ENCODE peak calls at places on chromosomes 4 and X, in nine cellular contexts. One of them, this sample, is unnamed.

GRCh38 chr4:86685401-86685800 is 91.3 kb downstream of the PTPN13 start:
- DNase-seq in suprapubic skin: no peak
- DNase-seq in neural crest cell: no peak
- DNase-seq in lower leg skin: no peak
- DNase-seq in Right ventricle myocardium superior: no peak
- DNase-seq in nephron progenitor cell: no peak
- DNase-seq in spleen: no peak
- DNase-seq in glutamatergic neuron: no peak
- DNase-seq in CD4-positive, CD25-positive, alpha-beta regulatory T cell: no peak
- DNase-seq in this sample: no peak

GRCh38 chr4:20217521-20217920 is 34.2 kb upstream of the SLIT2 start:
- DNase-seq in suprapubic skin: no peak
- DNase-seq in neural crest cell: no peak
- DNase-seq in lower leg skin: no peak
- DNase-seq in Right ventricle myocardium superior: no peak
- DNase-seq in nephron progenitor cell: no peak
- DNase-seq in spleen: no peak
- DNase-seq in glutamatergic neuron: no peak
- DNase-seq in CD4-positive, CD25-positive, alpha-beta regulatory T cell: no peak
- DNase-seq in this sample: no peak

GRCh38 chrX:37783284-37783683 is 3.4 kb downstream of the CYBB start:
- DNase-seq in suprapubic skin: no peak
- DNase-seq in neural crest cell: no peak
- DNase-seq in lower leg skin: no peak
- DNase-seq in Right ventricle myocardium superior: peak; percentile 31
- DNase-seq in nephron progenitor cell: no peak
- DNase-seq in spleen: peak; percentile 68
- DNase-seq in glutamatergic neuron: no peak
- DNase-seq in CD4-positive, CD25-positive, alpha-beta regulatory T cell: no peak
- DNase-seq in this sample: no peak

GRCh38 chr4:38111024-38111423 is 150.8 kb downstream of the PTTG2 start:
- DNase-seq in suprapubic skin: no peak
- DNase-seq in neural crest cell: no peak
- DNase-seq in lower leg skin: no peak
- DNase-seq in Right ventricle myocardium superior: no peak
- DNase-seq in nephron progenitor cell: no peak
- DNase-seq in spleen: no peak
- DNase-seq in glutamatergic neuron: no peak
- DNase-seq in CD4-positive, CD25-positive, alpha-beta regulatory T cell: no peak
- DNase-seq in this sample: no peak

GRCh38 chr4:181162266-181163063 is 1080.7 kb upstream of the TENM3 start:
- DNase-seq in suprapubic skin: no peak
- DNase-seq in neural crest cell: no peak
- DNase-seq in lower leg skin: no peak
- DNase-seq in Right ventricle myocardium superior: no peak
- DNase-seq in nephron progenitor cell: no peak
- DNase-seq in spleen: no peak
- DNase-seq in glutamatergic neuron: no peak
- DNase-seq in CD4-positive, CD25-positive, alpha-beta regulatory T cell: no peak
- DNase-seq in this sample: no peak

GRCh38 chr4:175639346-175639745 is 172.7 kb downstream of the GPM6A start:
- DNase-seq in suprapubic skin: no peak
- DNase-seq in neural crest cell: no peak
- DNase-seq in lower leg skin: no peak
- DNase-seq in Right ventricle myocardium superior: no peak
- DNase-seq in nephron progenitor cell: no peak
- DNase-seq in spleen: no peak
- DNase-seq in glutamatergic neuron: no peak
- DNase-seq in CD4-positive, CD25-positive, alpha-beta regulatory T cell: no peak
- DNase-seq in this sample: no peak

GRCh38 chr4:48247142-48247877 is 22.3 kb downstream of the TEC start:
- DNase-seq in suprapubic skin: no peak
- DNase-seq in neural crest cell: no peak
- DNase-seq in lower leg skin: no peak
- DNase-seq in Right ventricle myocardium superior: no peak
- DNase-seq in nephron progenitor cell: no peak
- DNase-seq in spleen: no peak
- DNase-seq in glutamatergic neuron: no peak
- DNase-seq in CD4-positive, CD25-positive, alpha-beta regulatory T cell: no peak
- DNase-seq in this sample: no peak

GRCh38 chrX:52839137-52839536 is 28.1 kb downstream of the XAGE5 start:
- DNase-seq in suprapubic skin: no peak
- DNase-seq in neural crest cell: no peak
- DNase-seq in lower leg skin: no peak
- DNase-seq in Right ventricle myocardium superior: no peak
- DNase-seq in nephron progenitor cell: no peak
- DNase-seq in spleen: no peak
- DNase-seq in glutamatergic neuron: no peak
- DNase-seq in CD4-positive, CD25-positive, alpha-beta regulatory T cell: no peak
- DNase-seq in this sample: no peak

GRCh38 chr4:41935652-41936021 is 408 bp downstream of the TMEM33 start:
- DNase-seq in suprapubic skin: no peak
- DNase-seq in neural crest cell: no peak
- DNase-seq in lower leg skin: no peak
- DNase-seq in Right ventricle myocardium superior: no peak
- DNase-seq in nephron progenitor cell: no peak
- DNase-seq in spleen: no peak
- DNase-seq in glutamatergic neuron: no peak
- DNase-seq in CD4-positive, CD25-positive, alpha-beta regulatory T cell: no peak
- DNase-seq in this sample: peak; percentile 68

GRCh38 chr4:90198086-90198847 is 71.1 kb downstream of the CCSER1 start:
- DNase-seq in suprapubic skin: no peak
- DNase-seq in neural crest cell: no peak
- DNase-seq in lower leg skin: no peak
- DNase-seq in Right ventricle myocardium superior: no peak
- DNase-seq in nephron progenitor cell: no peak
- DNase-seq in spleen: no peak
- DNase-seq in glutamatergic neuron: no peak
- DNase-seq in CD4-positive, CD25-positive, alpha-beta regulatory T cell: no peak
- DNase-seq in this sample: no peak

GRCh38 chr4:119510750-119511149 is 117.9 kb downstream of the PDE5A start:
- DNase-seq in suprapubic skin: no peak
- DNase-seq in neural crest cell: no peak
- DNase-seq in lower leg skin: no peak
- DNase-seq in Right ventricle myocardium superior: no peak
- DNase-seq in nephron progenitor cell: no peak
- DNase-seq in spleen: no peak
- DNase-seq in glutamatergic neuron: no peak
- DNase-seq in CD4-positive, CD25-positive, alpha-beta regulatory T cell: no peak
- DNase-seq in this sample: no peak

GRCh38 chr4:13322681-13323101 is 161.4 kb downstream of the RAB28 start:
- DNase-seq in suprapubic skin: no peak
- DNase-seq in neural crest cell: no peak
- DNase-seq in lower leg skin: no peak
- DNase-seq in Right ventricle myocardium superior: no peak
- DNase-seq in nephron progenitor cell: no peak
- DNase-seq in spleen: no peak
- DNase-seq in glutamatergic neuron: no peak
- DNase-seq in CD4-positive, CD25-positive, alpha-beta regulatory T cell: no peak
- DNase-seq in this sample: no peak

GRCh38 chr4:12545845-12546244 is 938.3 kb downstream of the RAB28 start:
- DNase-seq in suprapubic skin: no peak
- DNase-seq in neural crest cell: no peak
- DNase-seq in lower leg skin: no peak
- DNase-seq in Right ventricle myocardium superior: no peak
- DNase-seq in nephron progenitor cell: no peak
- DNase-seq in spleen: no peak
- DNase-seq in glutamatergic neuron: no peak
- DNase-seq in CD4-positive, CD25-positive, alpha-beta regulatory T cell: no peak
- DNase-seq in this sample: no peak

GRCh38 chr4:82705881-82706280 is 92.7 kb downstream of the SCD5 start:
- DNase-seq in suprapubic skin: no peak
- DNase-seq in neural crest cell: no peak
- DNase-seq in lower leg skin: no peak
- DNase-seq in Right ventricle myocardium superior: no peak
- DNase-seq in nephron progenitor cell: no peak
- DNase-seq in spleen: no peak
- DNase-seq in glutamatergic neuron: no peak
- DNase-seq in CD4-positive, CD25-positive, alpha-beta regulatory T cell: no peak
- DNase-seq in this sample: peak; percentile 71

GRCh38 chr4:8391071-8391470 is 49.5 kb downstream of the ACOX3 start:
- DNase-seq in suprapubic skin: no peak
- DNase-seq in neural crest cell: no peak
- DNase-seq in lower leg skin: no peak
- DNase-seq in Right ventricle myocardium superior: no peak
- DNase-seq in nephron progenitor cell: no peak
- DNase-seq in spleen: no peak
- DNase-seq in glutamatergic neuron: no peak
- DNase-seq in CD4-positive, CD25-positive, alpha-beta regulatory T cell: no peak
- DNase-seq in this sample: no peak

GRCh38 chr4:138034871-138035270 is 207.3 kb downstream of the SLC7A11 start:
- DNase-seq in suprapubic skin: no peak
- DNase-seq in neural crest cell: no peak
- DNase-seq in lower leg skin: no peak
- DNase-seq in Right ventricle myocardium superior: no peak
- DNase-seq in nephron progenitor cell: no peak
- DNase-seq in spleen: no peak
- DNase-seq in glutamatergic neuron: no peak
- DNase-seq in CD4-positive, CD25-positive, alpha-beta regulatory T cell: no peak
- DNase-seq in this sample: no peak

GRCh38 chr4:168765726-168766125 is 244.3 kb downstream of the CBR4 start:
- DNase-seq in suprapubic skin: no peak
- DNase-seq in neural crest cell: no peak
- DNase-seq in lower leg skin: peak; percentile 43
- DNase-seq in Right ventricle myocardium superior: peak; percentile 60
- DNase-seq in nephron progenitor cell: no peak
- DNase-seq in spleen: no peak
- DNase-seq in glutamatergic neuron: no peak
- DNase-seq in CD4-positive, CD25-positive, alpha-beta regulatory T cell: no peak
- DNase-seq in this sample: peak; percentile 63

GRCh38 chrX:29478336-29479069 is 736.9 kb upstream of the MAGEB2 start:
- DNase-seq in suprapubic skin: no peak
- DNase-seq in neural crest cell: peak; percentile 23
- DNase-seq in lower leg skin: no peak
- DNase-seq in Right ventricle myocardium superior: no peak
- DNase-seq in nephron progenitor cell: peak; percentile 32
- DNase-seq in spleen: no peak
- DNase-seq in glutamatergic neuron: peak; percentile 21
- DNase-seq in CD4-positive, CD25-positive, alpha-beta regulatory T cell: no peak
- DNase-seq in this sample: peak; percentile 31

GRCh38 chr4:123986268-123986798 is 589.7 kb downstream of the SPRY1 start:
- DNase-seq in suprapubic skin: no peak
- DNase-seq in neural crest cell: no peak
- DNase-seq in lower leg skin: peak; percentile 71
- DNase-seq in Right ventricle myocardium superior: peak; percentile 63
- DNase-seq in nephron progenitor cell: no peak
- DNase-seq in spleen: no peak
- DNase-seq in glutamatergic neuron: no peak
- DNase-seq in CD4-positive, CD25-positive, alpha-beta regulatory T cell: no peak
- DNase-seq in this sample: peak; percentile 27

GRCh38 chr4:111046811-111047210 is 423.9 kb upstream of the PITX2 start:
- DNase-seq in suprapubic skin: no peak
- DNase-seq in neural crest cell: no peak
- DNase-seq in lower leg skin: no peak
- DNase-seq in Right ventricle myocardium superior: no peak
- DNase-seq in nephron progenitor cell: no peak
- DNase-seq in spleen: no peak
- DNase-seq in glutamatergic neuron: no peak
- DNase-seq in CD4-positive, CD25-positive, alpha-beta regulatory T cell: no peak
- DNase-seq in this sample: peak; percentile 22

GRCh38 chr4:185421366-185422124 is 4.2 kb downstream of the UFSP2 start:
- DNase-seq in suprapubic skin: no peak
- DNase-seq in neural crest cell: no peak
- DNase-seq in lower leg skin: no peak
- DNase-seq in Right ventricle myocardium superior: no peak
- DNase-seq in nephron progenitor cell: no peak
- DNase-seq in spleen: no peak
- DNase-seq in glutamatergic neuron: no peak
- DNase-seq in CD4-positive, CD25-positive, alpha-beta regulatory T cell: no peak
- DNase-seq in this sample: no peak

GRCh38 chrX:349196-349595 is 30.6 kb upstream of the GTPBP6 start:
- DNase-seq in suprapubic skin: peak; percentile 68
- DNase-seq in neural crest cell: no peak
- DNase-seq in lower leg skin: no peak
- DNase-seq in Right ventricle myocardium superior: peak; percentile 35
- DNase-seq in nephron progenitor cell: no peak
- DNase-seq in spleen: peak; percentile 64
- DNase-seq in glutamatergic neuron: no peak
- DNase-seq in CD4-positive, CD25-positive, alpha-beta regulatory T cell: no peak
- DNase-seq in this sample: no peak

GRCh38 chrX:1231850-1232505 is 19.5 kb upstream of the CRLF2 start:
- DNase-seq in suprapubic skin: peak; percentile 7
- DNase-seq in neural crest cell: no peak
- DNase-seq in lower leg skin: no peak
- DNase-seq in Right ventricle myocardium superior: no peak
- DNase-seq in nephron progenitor cell: no peak
- DNase-seq in spleen: no peak
- DNase-seq in glutamatergic neuron: no peak
- DNase-seq in CD4-positive, CD25-positive, alpha-beta regulatory T cell: no peak
- DNase-seq in this sample: no peak

GRCh38 chr4:158131037-158131436 is 41.8 kb downstream of the GASK1B start:
- DNase-seq in suprapubic skin: no peak
- DNase-seq in neural crest cell: no peak
- DNase-seq in lower leg skin: peak; percentile 19
- DNase-seq in Right ventricle myocardium superior: no peak
- DNase-seq in nephron progenitor cell: no peak
- DNase-seq in spleen: no peak
- DNase-seq in glutamatergic neuron: no peak
- DNase-seq in CD4-positive, CD25-positive, alpha-beta regulatory T cell: no peak
- DNase-seq in this sample: no peak

GRCh38 chr4:188374870-188375269 is 235.6 kb downstream of the TRIML1 start:
- DNase-seq in suprapubic skin: no peak
- DNase-seq in neural crest cell: no peak
- DNase-seq in lower leg skin: no peak
- DNase-seq in Right ventricle myocardium superior: no peak
- DNase-seq in nephron progenitor cell: no peak
- DNase-seq in spleen: no peak
- DNase-seq in glutamatergic neuron: no peak
- DNase-seq in CD4-positive, CD25-positive, alpha-beta regulatory T cell: no peak
- DNase-seq in this sample: peak; percentile 69

GRCh38 chr4:98996056-98996941 is 778 bp downstream of the METAP1 start:
- DNase-seq in suprapubic skin: no peak
- DNase-seq in neural crest cell: no peak
- DNase-seq in lower leg skin: no peak
- DNase-seq in Right ventricle myocardium superior: no peak
- DNase-seq in nephron progenitor cell: no peak
- DNase-seq in spleen: no peak
- DNase-seq in glutamatergic neuron: no peak
- DNase-seq in CD4-positive, CD25-positive, alpha-beta regulatory T cell: peak; percentile 15
- DNase-seq in this sample: peak; percentile 82

GRCh38 chr4:1520145-1520661 is 114.0 kb upstream of the NKX1-1 start:
- DNase-seq in suprapubic skin: no peak
- DNase-seq in neural crest cell: no peak
- DNase-seq in lower leg skin: no peak
- DNase-seq in Right ventricle myocardium superior: no peak
- DNase-seq in nephron progenitor cell: peak; percentile 8
- DNase-seq in spleen: peak; percentile 70
- DNase-seq in glutamatergic neuron: peak; percentile 24
- DNase-seq in CD4-positive, CD25-positive, alpha-beta regulatory T cell: no peak
- DNase-seq in this sample: no peak

GRCh38 chr4:183323295-183323694 is 1.1 kb upstream of the CLDN24 start:
- DNase-seq in suprapubic skin: no peak
- DNase-seq in neural crest cell: no peak
- DNase-seq in lower leg skin: no peak
- DNase-seq in Right ventricle myocardium superior: no peak
- DNase-seq in nephron progenitor cell: no peak
- DNase-seq in spleen: no peak
- DNase-seq in glutamatergic neuron: no peak
- DNase-seq in CD4-positive, CD25-positive, alpha-beta regulatory T cell: no peak
- DNase-seq in this sample: no peak

GRCh38 chrX:30892591-30892990 is 3.5 kb upstream of the TAB3 start:
- DNase-seq in suprapubic skin: no peak
- DNase-seq in neural crest cell: no peak
- DNase-seq in lower leg skin: no peak
- DNase-seq in Right ventricle myocardium superior: no peak
- DNase-seq in nephron progenitor cell: no peak
- DNase-seq in spleen: no peak
- DNase-seq in glutamatergic neuron: no peak
- DNase-seq in CD4-positive, CD25-positive, alpha-beta regulatory T cell: no peak
- DNase-seq in this sample: no peak

GRCh38 chr4:120723986-120724385 is 198.5 kb downstream of the PRDM5 start:
- DNase-seq in suprapubic skin: no peak
- DNase-seq in neural crest cell: no peak
- DNase-seq in lower leg skin: no peak
- DNase-seq in Right ventricle myocardium superior: no peak
- DNase-seq in nephron progenitor cell: no peak
- DNase-seq in spleen: no peak
- DNase-seq in glutamatergic neuron: no peak
- DNase-seq in CD4-positive, CD25-positive, alpha-beta regulatory T cell: no peak
- DNase-seq in this sample: no peak

GRCh38 chr4:58587856-58588255 is 1477.7 kb upstream of the IGFBP7 start:
- DNase-seq in suprapubic skin: no peak
- DNase-seq in neural crest cell: no peak
- DNase-seq in lower leg skin: no peak
- DNase-seq in Right ventricle myocardium superior: no peak
- DNase-seq in nephron progenitor cell: no peak
- DNase-seq in spleen: no peak
- DNase-seq in glutamatergic neuron: no peak
- DNase-seq in CD4-positive, CD25-positive, alpha-beta regulatory T cell: no peak
- DNase-seq in this sample: no peak

This sample was measured in osteoblast.